ENCODE peak calls at places on chromosomes 1 and 21, in four cellular contexts. Z, R, H and D are unnamed samples.

GRCh38 chr1:167401260-167401873 is 117.0 kb downstream of the CD247 start:
- DNase-seq in Z (peak), H (peak), R (peak), D (no peak)

GRCh38 chr1:25834894-25835293 is 15.1 kb downstream of the MTFR1L start:
- DNase-seq in Z (no peak), R (no peak), H (no peak), D (no peak)

GRCh38 chr1:246724725-246725095 is 501 bp downstream of the SCCPDH start:
- DNase-seq in H (peak), R (peak), Z (no peak), D (no peak)

GRCh38 chr1:5936621-5937372 is 55.4 kb downstream of the NPHP4 start:
- DNase-seq in H (no peak), R (no peak), Z (peak), D (no peak)

GRCh38 chr1:157170677-157171515 is 32.7 kb upstream of the ETV3 start:
- DNase-seq in H (no peak), Z (peak), R (peak), D (peak)

GRCh38 chr1:50251592-50252165 is 143.0 kb downstream of the ELAVL4 start:
- DNase-seq in R (no peak), H (no peak), Z (peak), D (peak)

GRCh38 chr1:226666714-226667113 is 72.4 kb downstream of the ITPKB start:
- DNase-seq in Z (no peak), H (no peak), R (no peak), D (no peak)

GRCh38 chr21:26170471-26171309 is at the start of gene APP:
- DNase-seq in H (peak), R (peak), Z (peak), D (peak)

GRCh38 chr1:245258271-245258920 is 103.6 kb downstream of the KIF26B start:
- DNase-seq in Z (no peak), H (no peak), R (no peak), D (no peak)

GRCh38 chr1:203207751-203208150 is 21.2 kb upstream of the CHI3L1 start:
- DNase-seq in Z (no peak), R (no peak), H (no peak), D (no peak)

GRCh38 chr1:155253797-155254196 is 1.5 kb downstream of the ENTREP3 start:
- DNase-seq in Z (no peak), R (no peak), H (peak), D (no peak)

GRCh38 chr1:79373481-79374132 is 367.1 kb upstream of the ADGRL4 start:
- DNase-seq in H (no peak), Z (no peak), R (no peak), D (no peak)

GRCh38 chr1:14486401-14487110 is 111.9 kb upstream of the KAZN start:
- DNase-seq in R (no peak), Z (no peak), H (peak), D (no peak)

GRCh38 chr1:15426492-15427279 is 11.6 kb upstream of the CTRC start:
- DNase-seq in Z (no peak), R (peak), H (peak), D (no peak)

GRCh38 chr1:152347116-152347728 is 12.6 kb downstream of the FLG2 start:
- DNase-seq in Z (no peak), R (peak), H (peak), D (no peak)

GRCh38 chr1:34378968-34379729 is 202.4 kb downstream of the C1orf94 start:
- DNase-seq in Z (no peak), H (no peak), R (no peak), D (no peak)

GRCh38 chr1:43512681-43513080 is 18.0 kb upstream of the PTPRF start:
- DNase-seq in H (no peak), Z (no peak), R (no peak), D (no peak)

GRCh38 chr1:9691108-9691445 is 39.5 kb downstream of the PIK3CD start:
- DNase-seq in Z (no peak), H (peak), R (peak), D (no peak)

GRCh38 chr1:109201123-109201703 is 12.5 kb upstream of the SARS1 start:
- DNase-seq in Z (peak), R (peak), H (peak), D (peak)

GRCh38 chr1:109198745-109199144 is 15.0 kb upstream of the SARS1 start:
- DNase-seq in R (no peak), Z (no peak), H (peak), D (no peak)

GRCh38 chr1:109197163-109198042 is 16.3 kb upstream of the SARS1 start:
- DNase-seq in Z (peak), H (peak), R (peak), D (peak)

GRCh38 chr1:109199710-109200109 is 14.0 kb upstream of the SARS1 start:
- DNase-seq in R (no peak), H (no peak), Z (no peak), D (no peak)

GRCh38 chr1:109198043-109198695 is 15.5 kb upstream of the SARS1 start:
- DNase-seq in Z (no peak), H (peak), R (peak), D (no peak)
- H4K8ac ChIP-seq in Z (no peak), H (peak), R (peak), D (no peak)

GRCh38 chr21:46318464-46318845 is 5.2 kb downstream of the C21orf58 start:
- DNase-seq in H (no peak), Z (no peak), R (no peak), D (no peak)
- H4K8ac ChIP-seq in H (no peak), Z (no peak), R (no peak), D (no peak)

GRCh38 chr1:37171651-37172050 is 137.3 kb upstream of the GRIK3 start:
- DNase-seq in Z (no peak), R (no peak), H (no peak), D (no peak)
- H4K8ac ChIP-seq in Z (no peak), R (no peak), H (no peak), D (no peak)

DNA sequence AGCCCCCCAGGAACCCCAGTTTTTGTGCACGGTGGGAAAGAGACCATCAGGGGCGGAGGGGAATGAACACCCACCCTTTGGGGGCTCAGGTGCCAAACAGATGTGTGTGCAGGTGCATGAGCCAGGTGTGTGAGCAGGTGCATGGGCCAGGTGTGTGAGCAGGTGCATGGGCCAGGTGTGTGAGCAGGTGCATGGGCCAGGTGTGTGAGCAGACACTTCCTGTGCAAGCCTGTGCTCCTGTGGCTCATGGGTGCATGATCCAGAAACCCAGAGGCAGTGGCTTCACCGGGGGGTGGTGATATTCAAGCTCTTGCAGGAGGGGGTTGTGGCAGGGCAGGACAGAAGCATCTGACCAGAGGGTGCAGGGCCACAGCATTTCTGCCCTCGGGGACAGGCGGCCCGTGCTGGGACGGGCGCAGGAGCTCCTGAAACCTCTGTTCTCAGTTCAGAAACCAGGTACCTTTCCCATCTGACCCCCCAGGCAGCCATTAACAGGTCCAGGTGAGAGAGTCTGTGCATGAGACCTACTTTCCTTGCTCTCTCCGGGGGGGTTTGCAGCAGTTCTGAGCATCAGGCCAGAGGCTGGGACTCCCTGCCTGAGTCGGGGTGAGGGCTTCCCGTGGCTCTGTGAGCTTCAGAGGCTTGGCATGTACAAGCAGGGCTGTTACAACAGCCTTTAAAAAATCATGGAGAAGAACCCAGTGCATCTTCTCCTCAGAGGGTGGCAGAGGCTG is 29.1 kb downstream of the COL18A1 start:
- DNase-seq in R (no peak), H (no peak), Z (no peak), D (no peak)
- H4K8ac ChIP-seq in R (no peak), H (no peak), Z (no peak), D (no peak)

GRCh38 chr1:20086800-20087199 is 16.8 kb downstream of the PLA2G5 start:
- DNase-seq in H (no peak), R (no peak), Z (no peak), D (no peak)
- H4K8ac ChIP-seq in H (no peak), R (no peak), Z (no peak), D (no peak)

GRCh38 chr1:24321712-24322635 is 2.8 kb downstream of the GRHL3 start:
- DNase-seq in H (peak), R (peak), Z (peak), D (peak)
- H4K8ac ChIP-seq in H (peak), R (peak), Z (no peak), D (no peak)

DNA sequence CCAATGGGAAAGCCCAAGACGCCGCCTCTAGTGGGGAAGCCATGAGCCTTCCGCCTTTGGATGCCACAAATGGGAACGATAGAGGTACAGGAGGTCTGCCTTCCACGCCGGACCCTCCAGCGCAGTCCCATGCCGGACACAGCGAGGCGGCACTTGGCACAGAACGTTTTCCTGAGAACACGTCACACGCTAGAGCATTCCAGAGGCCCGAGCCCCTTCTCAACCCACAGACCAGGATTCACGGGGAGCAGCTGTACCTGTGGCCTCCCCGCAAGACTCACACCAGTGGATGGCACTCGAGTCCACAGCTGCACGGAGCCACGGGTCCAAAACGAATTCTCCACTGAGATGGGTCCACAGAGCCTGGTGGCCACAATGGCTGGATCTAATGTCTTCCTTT is 31.5 kb upstream of the RIPK4 start:
- DNase-seq in H (no peak), R (no peak), Z (no peak), D (no peak)
- H4K8ac ChIP-seq in H (no peak), R (no peak), Z (no peak), D (no peak)